ENCODE peak calls at places on chromosomes 16 and 17, in six cellular contexts. One of them, this sample, is unnamed.

GRCh38 chr16:80743273-80743672 is 61.1 kb downstream of the CDYL2 start:
- DNase-seq in GM04504: no peak
- DNase-seq in AML-193: no peak
- DNase-seq in lower leg skin: no peak
- DNase-seq in NCI-H446 treated with DMSO at 0.1 percent for 48 hours: no peak
- DNase-seq in activated naive CD8-positive, alpha-beta T cell treated with anti-CD3 and anti-CD28 coated beads for 36 hours: no peak
- DNase-seq in this sample: no peak

GRCh38 chr16:52545157-52545543 is 1.8 kb downstream of the TOX3 start:
- DNase-seq in GM04504: no peak
- DNase-seq in AML-193: no peak
- DNase-seq in lower leg skin: no peak
- DNase-seq in NCI-H446 treated with DMSO at 0.1 percent for 48 hours: no peak
- DNase-seq in activated naive CD8-positive, alpha-beta T cell treated with anti-CD3 and anti-CD28 coated beads for 36 hours: no peak
- DNase-seq in this sample: no peak

GRCh38 chr16:49492896-49493620 is 119.5 kb downstream of the C16orf78 start:
- DNase-seq in GM04504: no peak
- DNase-seq in AML-193: no peak
- DNase-seq in lower leg skin: no peak
- DNase-seq in NCI-H446 treated with DMSO at 0.1 percent for 48 hours: no peak
- DNase-seq in activated naive CD8-positive, alpha-beta T cell treated with anti-CD3 and anti-CD28 coated beads for 36 hours: no peak
- DNase-seq in this sample: no peak

GRCh38 chr16:55433535-55433934 is 45.5 kb upstream of the MMP2 start:
- DNase-seq in GM04504: no peak
- DNase-seq in AML-193: no peak
- DNase-seq in lower leg skin: no peak
- DNase-seq in NCI-H446 treated with DMSO at 0.1 percent for 48 hours: no peak
- DNase-seq in activated naive CD8-positive, alpha-beta T cell treated with anti-CD3 and anti-CD28 coated beads for 36 hours: no peak
- DNase-seq in this sample: no peak

GRCh38 chr17:65684631-65685030 is 123.2 kb upstream of the AXIN2 start:
- DNase-seq in GM04504: no peak
- DNase-seq in AML-193: no peak
- DNase-seq in lower leg skin: no peak
- DNase-seq in NCI-H446 treated with DMSO at 0.1 percent for 48 hours: no peak
- DNase-seq in activated naive CD8-positive, alpha-beta T cell treated with anti-CD3 and anti-CD28 coated beads for 36 hours: no peak
- DNase-seq in this sample: no peak

GRCh38 chr17:44556114-44556853 is 1.0 kb upstream of the FZD2 start:
- DNase-seq in GM04504: no peak
- DNase-seq in AML-193: peak; percentile 52
- DNase-seq in lower leg skin: no peak
- DNase-seq in NCI-H446 treated with DMSO at 0.1 percent for 48 hours: no peak
- DNase-seq in activated naive CD8-positive, alpha-beta T cell treated with anti-CD3 and anti-CD28 coated beads for 36 hours: no peak
- DNase-seq in this sample: no peak

GRCh38 chr17:8256291-8256690 is 7.2 kb downstream of the PFAS start:
- DNase-seq in GM04504: no peak
- DNase-seq in AML-193: no peak
- DNase-seq in lower leg skin: no peak
- DNase-seq in NCI-H446 treated with DMSO at 0.1 percent for 48 hours: no peak
- DNase-seq in activated naive CD8-positive, alpha-beta T cell treated with anti-CD3 and anti-CD28 coated beads for 36 hours: no peak
- DNase-seq in this sample: no peak

GRCh38 chr16:31214705-31215286 is 877 bp downstream of the TRIM72 start:
- DNase-seq in GM04504: no peak
- DNase-seq in AML-193: no peak
- DNase-seq in lower leg skin: no peak
- DNase-seq in NCI-H446 treated with DMSO at 0.1 percent for 48 hours: no peak
- DNase-seq in activated naive CD8-positive, alpha-beta T cell treated with anti-CD3 and anti-CD28 coated beads for 36 hours: no peak
- DNase-seq in this sample: no peak

GRCh38 chr17:41762391-41762790 is 24.1 kb downstream of the JUP start:
- DNase-seq in GM04504: no peak
- DNase-seq in AML-193: no peak
- DNase-seq in lower leg skin: no peak
- DNase-seq in NCI-H446 treated with DMSO at 0.1 percent for 48 hours: no peak
- DNase-seq in activated naive CD8-positive, alpha-beta T cell treated with anti-CD3 and anti-CD28 coated beads for 36 hours: no peak
- DNase-seq in this sample: no peak

GRCh38 chr17:41322264-41322902 is 6.9 kb upstream of the KRTAP17-1 start:
- DNase-seq in GM04504: peak; percentile 45
- DNase-seq in AML-193: peak; percentile 83
- DNase-seq in lower leg skin: no peak
- DNase-seq in NCI-H446 treated with DMSO at 0.1 percent for 48 hours: no peak
- DNase-seq in activated naive CD8-positive, alpha-beta T cell treated with anti-CD3 and anti-CD28 coated beads for 36 hours: no peak
- DNase-seq in this sample: peak; percentile 43

GRCh38 chr17:32894245-32894644 is 17.3 kb upstream of the MYO1D start:
- DNase-seq in GM04504: no peak
- DNase-seq in AML-193: peak; percentile 10
- DNase-seq in lower leg skin: no peak
- DNase-seq in NCI-H446 treated with DMSO at 0.1 percent for 48 hours: no peak
- DNase-seq in activated naive CD8-positive, alpha-beta T cell treated with anti-CD3 and anti-CD28 coated beads for 36 hours: no peak
- DNase-seq in this sample: no peak

GRCh38 chr16:12553191-12553590 is 250.5 kb downstream of the CPPED1 start:
- DNase-seq in GM04504: no peak
- DNase-seq in AML-193: no peak
- DNase-seq in lower leg skin: peak; percentile 47
- DNase-seq in NCI-H446 treated with DMSO at 0.1 percent for 48 hours: no peak
- DNase-seq in activated naive CD8-positive, alpha-beta T cell treated with anti-CD3 and anti-CD28 coated beads for 36 hours: no peak
- DNase-seq in this sample: no peak

GRCh38 chr16:51540259-51540658 is 389.2 kb upstream of the SALL1 start:
- DNase-seq in GM04504: peak; percentile 30
- DNase-seq in AML-193: no peak
- DNase-seq in lower leg skin: no peak
- DNase-seq in NCI-H446 treated with DMSO at 0.1 percent for 48 hours: no peak
- DNase-seq in activated naive CD8-positive, alpha-beta T cell treated with anti-CD3 and anti-CD28 coated beads for 36 hours: no peak
- DNase-seq in this sample: no peak

GRCh38 chr17:69411766-69412165 is 2.7 kb upstream of the MAP2K6 start:
- DNase-seq in GM04504: no peak
- DNase-seq in AML-193: no peak
- DNase-seq in lower leg skin: no peak
- DNase-seq in NCI-H446 treated with DMSO at 0.1 percent for 48 hours: no peak
- DNase-seq in activated naive CD8-positive, alpha-beta T cell treated with anti-CD3 and anti-CD28 coated beads for 36 hours: no peak
- DNase-seq in this sample: no peak

GRCh38 chr17:70938311-70938710 is 769.0 kb downstream of the KCNJ2 start:
- DNase-seq in GM04504: no peak
- DNase-seq in AML-193: no peak
- DNase-seq in lower leg skin: no peak
- DNase-seq in NCI-H446 treated with DMSO at 0.1 percent for 48 hours: no peak
- DNase-seq in activated naive CD8-positive, alpha-beta T cell treated with anti-CD3 and anti-CD28 coated beads for 36 hours: no peak
- DNase-seq in this sample: no peak

GRCh38 chr16:19888834-19889233 is 4.2 kb upstream of the GPRC5B start:
- DNase-seq in GM04504: no peak
- DNase-seq in AML-193: no peak
- DNase-seq in lower leg skin: no peak
- DNase-seq in NCI-H446 treated with DMSO at 0.1 percent for 48 hours: no peak
- DNase-seq in activated naive CD8-positive, alpha-beta T cell treated with anti-CD3 and anti-CD28 coated beads for 36 hours: no peak
- DNase-seq in this sample: no peak